ENCODE peak calls at places on chromosomes 12 and 14, in eight cellular contexts. K, W, N, C, Q, I, G and Y are unnamed samples. For H3K4me1 and H3K27me3, the result is how much of the 10 kb centered on the place peaks cover.

GRCh38 chr14:104385189-104386135 is 194.1 kb upstream of the C14orf180 start:
- DNase-seq in K (peak), W (no peak), N (no peak), C (no peak), Q (peak), I (peak), G (peak), Y (no peak)

GRCh38 chr14:89137514-89138163 is 279.4 kb downstream of the FOXN3 start:
- DNase-seq in K (no peak), W (peak), N (peak), C (peak), Q (no peak), I (peak), G (peak), Y (peak)

GRCh38 chr12:30753233-30753632 is 1.5 kb downstream of the CAPRIN2 start:
- DNase-seq in K (no peak), W (peak), N (peak), C (no peak), Q (no peak), I (no peak), G (no peak), Y (peak)

GRCh38 chr12:117518594-117519270 is 157.3 kb upstream of the NOS1 start:
- DNase-seq in K (no peak), W (no peak), N (no peak), C (no peak), Q (no peak), I (no peak), G (peak), Y (no peak)

GRCh38 chr12:127620956-127621355 is 646.0 kb upstream of the TMEM132C start:
- DNase-seq in K (no peak), W (no peak), N (no peak), C (no peak), Q (no peak), I (no peak), G (no peak), Y (no peak)

GRCh38 chr12:98446716-98447115 is 68.7 kb upstream of the TMPO start:
- DNase-seq in K (no peak), W (peak), N (no peak), C (no peak), Q (no peak), I (no peak), G (no peak), Y (no peak)

GRCh38 chr14:103656031-103656757 is 27.2 kb downstream of the KLC1 start:
- DNase-seq in K (no peak), W (peak), N (no peak), C (peak), Q (no peak), I (peak), G (no peak), Y (no peak)

GRCh38 chr14:78335531-78335930 is 165.4 kb downstream of the NRXN3 start:
- DNase-seq in K (no peak), W (no peak), N (no peak), C (no peak), Q (no peak), I (no peak), G (no peak), Y (no peak)

GRCh38 chr14:95652171-95652570 is 34.1 kb upstream of the TCL1B start:
- DNase-seq in K (no peak), W (no peak), N (no peak), C (no peak), Q (no peak), I (no peak), G (no peak), Y (no peak)

GRCh38 chr14:95300002-95300696 is 19.6 kb downstream of the CLMN start:
- DNase-seq in K (no peak), W (no peak), N (no peak), C (no peak), Q (no peak), I (no peak), G (no peak), Y (no peak)

GRCh38 chr12:50083301-50083700 is 1.8 kb upstream of the SMARCD1 start:
- DNase-seq in K (no peak), W (no peak), N (no peak), C (no peak), Q (no peak), I (no peak), G (no peak), Y (no peak)

GRCh38 chr12:114674201-114675047 is 9.6 kb downstream of the TBX3 start:
- DNase-seq in K (no peak), W (peak), N (no peak), C (no peak), Q (no peak), I (no peak), G (no peak), Y (no peak)

GRCh38 chr14:51248041-51248987 is 8.3 kb downstream of the TMX1 start:
- DNase-seq in K (no peak), W (no peak), N (peak), C (no peak), Q (no peak), I (no peak), G (no peak), Y (no peak)

GRCh38 chr12:122079038-122079531 is 529 bp downstream of the MLXIP start:
- DNase-seq in K (no peak), W (no peak), N (peak), C (peak), Q (peak), I (peak), G (peak), Y (peak)

GRCh38 chr14:104343294-104343625 is 204.9 kb downstream of the KIF26A start:
- DNase-seq in K (no peak), W (no peak), N (no peak), C (no peak), Q (no peak), I (no peak), G (no peak), Y (no peak)

GRCh38 chr14:93923586-93923985 is 3.6 kb upstream of the FAM181A start:
- DNase-seq in K (no peak), W (no peak), N (no peak), C (no peak), Q (no peak), I (no peak), G (no peak), Y (no peak)

GRCh38 chr14:75461303-75461702 is 33.5 kb downstream of the JDP2 start:
- DNase-seq in K (no peak), W (no peak), N (no peak), C (no peak), Q (no peak), I (no peak), G (no peak), Y (no peak)

GRCh38 chr12:58443981-58444371 is 476.3 kb downstream of the LRIG3 start:
- DNase-seq in K (no peak), W (peak), N (no peak), C (no peak), Q (no peak), I (no peak), G (no peak), Y (peak)

GRCh38 chr12:105814283-105814682 is 324.5 kb downstream of the NUAK1 start:
- DNase-seq in K (no peak), W (no peak), N (no peak), C (no peak), Q (no peak), I (no peak), G (no peak), Y (no peak)

GRCh38 chr14:103332143-103332919 is 1.7 kb upstream of the EIF5 start:
- DNase-seq in K (no peak), W (no peak), N (peak), C (peak), Q (no peak), I (no peak), G (no peak), Y (no peak)

GRCh38 chr14:33343016-33343415 is 404.3 kb downstream of the NPAS3 start:
- DNase-seq in K (no peak), W (no peak), N (no peak), C (no peak), Q (no peak), I (no peak), G (no peak), Y (no peak)

GRCh38 chr14:55123101-55123500 is 6.0 kb upstream of the LGALS3 start:
- DNase-seq in K (no peak), W (peak), N (no peak), C (peak), Q (no peak), I (no peak), G (no peak), Y (peak)

GRCh38 chr14:69901113-69901951 is 22.1 kb downstream of the SMOC1 start:
- DNase-seq in K (no peak), W (peak), N (no peak), C (no peak), Q (no peak), I (no peak), G (no peak), Y (no peak)

GRCh38 chr12:32451816-32452215 is 52.5 kb downstream of the FGD4 start:
- DNase-seq in K (no peak), W (no peak), N (no peak), C (no peak), Q (no peak), I (no peak), G (no peak), Y (no peak)
- H3K4me1 ChIP-seq in K (under half), W (under half), N (under half), C (under half), Q (under half), I (under half), G (under half), Y (under half)

GRCh38 chr12:110557300-110557699 is 25.8 kb downstream of the PPTC7 start:
- DNase-seq in K (no peak), W (no peak), N (no peak), C (no peak), Q (no peak), I (no peak), G (no peak), Y (no peak)
- H3K27ac ChIP-seq in K (no peak), W (no peak), N (no peak), C (no peak), Q (no peak), I (no peak), G (no peak), Y (no peak)

GRCh38 chr12:111256629-111257434 is 112.1 kb downstream of the PHETA1 start:
- DNase-seq in K (no peak), W (no peak), N (no peak), C (no peak), Q (no peak), I (no peak), G (no peak), Y (no peak)
- H3K27me3 ChIP-seq in K (under half), W (under half), N (under half), C (half or more), Q (under half), I (under half), G (under half), Y (under half)

GRCh38 chr12:116187158-116187511 is 90.4 kb downstream of the MED13L start:
- DNase-seq in K (no peak), W (no peak), N (no peak), C (no peak), Q (no peak), I (no peak), G (no peak), Y (no peak)

GRCh38 chr12:116186482-116187157 is 90.9 kb downstream of the MED13L start:
- DNase-seq in K (no peak), W (no peak), N (no peak), C (no peak), Q (no peak), I (no peak), G (no peak), Y (no peak)

GRCh38 chr12:116183741-116184141 is 93.8 kb downstream of the MED13L start:
- DNase-seq in K (no peak), W (peak), N (no peak), C (no peak), Q (no peak), I (no peak), G (no peak), Y (no peak)

GRCh38 chr12:116182359-116183063 is 95.0 kb downstream of the MED13L start:
- DNase-seq in K (no peak), W (no peak), N (no peak), C (no peak), Q (no peak), I (no peak), G (no peak), Y (no peak)

DNA sequence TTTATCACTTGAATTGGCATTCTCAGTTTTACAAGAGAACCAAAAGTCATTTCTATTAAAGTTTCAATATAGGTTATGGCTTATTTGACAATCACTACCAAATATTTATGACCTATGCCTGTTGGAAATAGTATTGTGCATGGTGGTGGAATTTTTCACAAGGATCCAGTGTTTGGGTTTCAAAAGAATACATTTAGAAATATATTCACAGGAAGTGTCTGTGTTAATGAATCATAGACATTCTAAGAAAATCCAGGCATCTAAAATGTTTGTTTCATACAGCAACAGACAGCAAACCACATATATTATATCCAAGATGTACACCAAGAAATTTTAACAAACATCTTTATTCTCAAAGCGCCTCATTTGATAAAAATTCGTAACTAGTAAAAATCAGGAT is 92.7 kb downstream of the MED13L start:
- DNase-seq in K (no peak), W (no peak), N (no peak), C (no peak), Q (no peak), I (no peak), G (no peak), Y (no peak)
- H3K4me1 ChIP-seq in K (under half), W (under half), N (under half), C (under half), Q (under half), I (under half), G (half or more), Y (under half)

GRCh38 chr14:22994762-22995275 is 12.5 kb upstream of the AJUBA start:
- DNase-seq in K (no peak), W (peak), N (peak), C (no peak), Q (peak), I (no peak), G (peak), Y (peak)
- H3K27ac ChIP-seq in K (peak), W (no peak), N (no peak), C (no peak), Q (no peak), I (no peak), G (no peak), Y (no peak)

GRCh38 chr12:54032627-54033100 is at the start of gene HOXC5:
- DNase-seq in K (peak), W (peak), N (peak), C (peak), Q (peak), I (no peak), G (peak), Y (peak)
- H3K27me3 ChIP-seq in K (under half), W (under half), N (under half), C (under half), Q (under half), I (under half), G (half or more), Y (under half)